ENCODE peak calls at places on chromosomes 4 and X, in four cellular contexts. V is AG09319, E is Calu3, N is LNCaP clone FGC. F is an unnamed sample.

GRCh38 chr4:10006604-10007435 is 14.5 kb downstream of the SLC2A9 start:
- DNase-seq in V (no peak), N (peak; percentile 81), E (peak; percentile 68), F (no peak)

GRCh38 chr4:96343836-96344235 is 503.9 kb downstream of the PDHA2 start:
- DNase-seq in N (no peak), V (no peak), E (no peak), F (no peak)

GRCh38 chrX:15816886-15817285 is 26.6 kb downstream of the ZRSR2 start:
- DNase-seq in V (no peak), N (no peak), E (no peak), F (peak; percentile 3)

GRCh38 chr4:906311-907102 is 25.6 kb downstream of the GAK start:
- DNase-seq in E (no peak), V (no peak), N (no peak), F (no peak)

GRCh38 chr4:118738999-118739690 is 54.0 kb downstream of the METTL14 start:
- DNase-seq in N (no peak), E (no peak), V (no peak), F (no peak)

GRCh38 chr4:15493411-15493810 is 23.7 kb downstream of the CC2D2A start:
- DNase-seq in E (no peak), N (no peak), V (no peak), F (no peak)

GRCh38 chr4:6446538-6447451 is 25.6 kb downstream of the PPP2R2C start:
- DNase-seq in N (no peak), V (no peak), E (no peak), F (no peak)

GRCh38 chr4:19278665-19279064 is 973.0 kb upstream of the SLIT2 start:
- DNase-seq in N (no peak), V (no peak), E (no peak), F (no peak)

GRCh38 chrX:75038925-75039324 is 113.7 kb upstream of the NEXMIF start:
- DNase-seq in N (peak; percentile 3), V (no peak), E (no peak), F (no peak)

GRCh38 chr4:156971168-156971601 is 414 bp downstream of the PDGFC start:
- DNase-seq in E (peak; percentile 44), N (no peak), V (no peak), F (peak; percentile 18)

GRCh38 chr4:71231073-71231752 is 107.6 kb upstream of the SLC4A4 start:
- DNase-seq in E (peak; percentile 39), V (peak; percentile 73), N (peak; percentile 43), F (no peak)

GRCh38 chr4:162209706-162210105 is 45.9 kb upstream of the FSTL5 start:
- DNase-seq in N (no peak), E (no peak), V (no peak), F (no peak)

GRCh38 chr4:1592179-1593037 is 91.7 kb downstream of the FAM53A start:
- DNase-seq in V (no peak), N (no peak), E (no peak), F (no peak)

GRCh38 chr4:128848461-128848860 is 39.0 kb downstream of the JADE1 start:
- DNase-seq in N (no peak), V (no peak), E (no peak), F (no peak)

GRCh38 chr4:169246957-169247396 is 23.8 kb downstream of the SH3RF1 start:
- DNase-seq in E (no peak), N (no peak), V (no peak), F (no peak)

GRCh38 chrX:115337735-115338134 is 48.2 kb downstream of the LUZP4 start:
- DNase-seq in V (peak; percentile 80), N (no peak), E (no peak), F (no peak)

GRCh38 chr4:151940290-151940689 is 179.5 kb upstream of the GATB start:
- DNase-seq in V (no peak), N (no peak), E (no peak), F (no peak)

GRCh38 chrX:12894074-12894691 is 12.2 kb upstream of the TLR8 start:
- DNase-seq in E (peak; percentile 40), V (no peak), N (no peak), F (peak; percentile 16)

GRCh38 chr4:172995161-172995560 is 173.4 kb upstream of the GALNT7 start:
- DNase-seq in V (no peak), E (no peak), N (no peak), F (no peak)

GRCh38 chr4:74267998-74268606 is 40.2 kb upstream of the EPGN start:
- DNase-seq in N (no peak), E (no peak), V (no peak), F (no peak)

GRCh38 chr4:71270901-71271300 is 67.9 kb upstream of the SLC4A4 start:
- DNase-seq in V (no peak), E (peak; percentile 63), N (no peak), F (peak; percentile 63)

GRCh38 chrX:107450823-107451509 is 1.5 kb downstream of the FRMPD3 start:
- DNase-seq in N (no peak), V (no peak), E (no peak), F (peak; percentile 46)

GRCh38 chrX:48468247-48468671 is 1.8 kb downstream of the SLC38A5 start:
- DNase-seq in E (no peak), N (no peak), V (no peak), F (no peak)

GRCh38 chrX:153499876-153500275 is 5.1 kb downstream of the BGN start:
- DNase-seq in N (no peak), E (no peak), V (no peak), F (no peak)

GRCh38 chr4:125719987-125720386 is 405.2 kb downstream of the FAT4 start:
- DNase-seq in N (peak; percentile 30), E (peak; percentile 3), V (no peak), F (no peak)

GRCh38 chr4:33493231-33493630 is 2751.1 kb downstream of the ARAP2 start:
- DNase-seq in V (no peak), N (no peak), E (no peak), F (no peak)

GRCh38 chr4:15714616-15715015 is 11.8 kb downstream of the BST1 start:
- DNase-seq in N (no peak), E (no peak), V (no peak), F (no peak)

GRCh38 chrX:132435222-132435621 is 53.6 kb downstream of the MBNL3 start:
- DNase-seq in N (no peak), V (no peak), E (no peak), F (no peak)

GRCh38 chr4:107155366-107155765 is 119.3 kb upstream of the DKK2 start:
- DNase-seq in V (no peak), E (no peak), N (no peak), F (no peak)

GRCh38 chr4:143343276-143343831 is 6.7 kb downstream of the GAB1 start:
- DNase-seq in E (no peak), N (no peak), V (no peak), F (no peak)

GRCh38 chr4:68124262-68124661 is 5.4 kb downstream of the TMPRSS11F start:
- DNase-seq in N (no peak), E (no peak), V (no peak), F (no peak)

GRCh38 chr4:26058537-26058936 is 144.5 kb downstream of the SMIM20 start:
- DNase-seq in V (no peak), E (no peak), N (peak; percentile 36), F (no peak)

GRCh38 chrX:261167-261857 is 19.9 kb upstream of the PLCXD1 start:
- DNase-seq in N (no peak), E (peak; percentile 68), V (no peak), F (no peak)

GRCh38 chr4:7713757-7714156 is 225.9 kb downstream of the AFAP1 start:
- DNase-seq in V (no peak), N (no peak), E (no peak), F (no peak)
- TF ChIP-seq CTCF in V (no peak), N (no peak), E (no peak), F (no peak)

GRCh38 chr4:176967586-176967985 is 174.9 kb upstream of the VEGFC start:
- DNase-seq in V (no peak), E (no peak), N (no peak), F (no peak)

GRCh38 chr4:176959980-176960379 is 167.3 kb upstream of the VEGFC start:
- DNase-seq in E (no peak), N (no peak), V (no peak), F (no peak)

GRCh38 chr4:176969011-176969410 is 176.3 kb upstream of the VEGFC start:
- DNase-seq in V (no peak), N (no peak), E (no peak), F (no peak)

DNA sequence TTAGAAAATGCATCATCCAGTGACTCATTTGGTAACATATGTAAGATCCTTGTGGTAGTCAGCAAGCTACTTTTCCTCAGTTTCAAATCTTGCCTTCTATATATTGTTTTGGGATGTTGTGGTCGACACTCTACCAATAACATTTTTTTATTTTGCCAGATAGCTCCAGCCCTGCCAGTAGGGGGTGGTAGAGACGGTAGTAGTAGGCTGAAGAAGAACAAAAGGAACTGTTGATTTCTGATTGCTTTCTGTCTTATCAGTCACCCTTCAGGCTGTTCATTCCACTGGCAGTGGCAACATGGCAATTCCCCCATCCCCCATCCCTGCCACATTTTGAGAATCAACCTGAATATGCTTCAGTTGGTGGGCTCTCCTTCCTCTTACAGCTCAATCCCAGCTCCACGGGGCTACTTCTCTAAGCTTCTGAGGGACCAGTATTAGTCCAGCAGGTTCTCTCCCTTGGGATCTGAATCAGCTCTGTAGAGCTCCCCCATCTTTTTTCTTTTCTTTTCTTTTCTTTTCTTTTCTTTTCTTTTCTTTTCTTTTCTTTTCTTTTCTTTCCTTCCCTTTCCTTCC is 171.5 kb upstream of the VEGFC start:
- DNase-seq in E (peak; percentile 52), N (no peak), V (no peak), F (no peak)
- TF ChIP-seq CTCF in E (peak; percentile 29), N (peak; percentile 26), V (no peak), F (peak; percentile 50)

DNA sequence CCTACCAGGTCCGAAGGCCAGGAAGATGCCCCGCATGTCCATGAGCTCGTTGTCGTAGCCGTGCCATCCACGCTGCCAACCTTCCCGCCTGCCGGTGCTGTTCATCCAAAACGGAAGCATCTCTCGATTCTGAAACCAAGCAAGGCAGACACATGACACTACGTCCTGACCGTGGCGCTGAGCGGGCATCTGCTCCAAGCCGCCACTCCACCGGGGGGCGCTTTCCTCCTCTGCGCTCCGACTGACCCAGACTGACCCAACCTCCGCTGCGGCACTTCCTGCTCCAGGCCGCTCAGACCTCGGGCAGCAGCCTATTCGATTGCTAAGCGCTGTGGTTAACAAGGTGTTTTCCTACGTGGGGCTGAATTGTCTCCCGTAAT is 120.4 kb downstream of the ENPP6 start:
- DNase-seq in E (no peak), V (no peak), N (no peak), F (peak; percentile 43)
- TF ChIP-seq CTCF in E (no peak), V (peak; percentile 22), N (peak; percentile 28), F (peak; percentile 23)

DNA sequence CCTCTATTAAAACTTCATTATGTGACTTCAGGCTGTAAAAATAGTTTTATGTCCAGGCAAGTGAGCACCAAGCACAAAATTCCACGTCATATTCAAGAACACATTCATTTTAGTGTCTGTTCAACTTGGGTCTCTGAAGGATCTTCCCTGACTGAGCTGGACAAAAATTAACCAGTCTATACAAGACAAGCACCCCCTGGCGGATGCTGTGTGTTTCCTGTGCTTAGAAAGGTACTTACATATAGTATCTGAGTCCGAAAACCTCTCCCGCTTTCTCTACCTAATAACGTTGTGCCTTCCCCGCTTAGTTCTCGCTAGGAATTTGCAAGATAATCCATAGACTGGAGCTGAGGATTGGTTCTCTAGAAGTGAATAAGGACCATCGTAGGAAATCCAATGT is 2214.5 kb upstream of the TENM3 start:
- DNase-seq in N (peak; percentile 8), E (peak; percentile 9), V (no peak), F (peak; percentile 58)
- TF ChIP-seq CTCF in N (peak; percentile 36), E (no peak), V (peak; percentile 6), F (peak; percentile 39)

DNA sequence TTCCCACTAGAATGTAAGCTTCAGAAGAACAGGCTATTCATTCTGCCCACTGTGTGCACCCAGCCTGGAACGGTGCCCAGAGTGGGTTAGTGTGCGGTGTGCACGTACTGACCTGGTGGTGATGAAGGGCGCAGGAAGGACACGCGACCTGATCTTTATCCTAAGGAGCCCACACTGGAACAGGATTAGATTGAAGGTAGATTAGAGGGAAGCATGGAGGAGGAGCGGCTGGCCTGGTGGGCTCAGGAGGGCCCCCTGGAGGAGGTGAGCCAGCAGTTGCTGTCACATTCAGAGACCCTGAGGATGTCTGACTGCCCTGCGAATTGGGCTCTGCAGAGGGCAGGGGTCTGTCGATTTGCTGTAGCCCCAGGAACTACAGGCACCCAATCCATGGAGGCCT is 73.1 kb downstream of the HTRA3 start:
- DNase-seq in V (no peak), N (no peak), E (no peak), F (peak; percentile 47)
- TF ChIP-seq CTCF in V (no peak), N (no peak), E (no peak), F (no peak)

F was measured in endothelial cell.